ENCODE peak calls at places on chromosomes 1 and 21, in eight cellular contexts. One of them, this sample, is unnamed.

GRCh38 chr1:27970401-27970800 is 10.6 kb downstream of the XKR8 start:
- DNase-seq in neural crest cell: no peak
- DNase-seq in uterus: peak; percentile 43
- DNase-seq in Calu3: no peak
- DNase-seq in choroid plexus epithelial cell: peak; percentile 87
- DNase-seq in fibroblast of lung: peak; percentile 94
- DNase-seq in OCI-LY7: no peak
- DNase-seq in endothelial cell: no peak
- DNase-seq in this sample: no peak

GRCh38 chr1:210669951-210670350 is 341.2 kb downstream of the HHAT start:
- DNase-seq in OCI-LY7: no peak
- DNase-seq in neural crest cell: no peak
- DNase-seq in choroid plexus epithelial cell: no peak
- DNase-seq in fibroblast of lung: no peak
- DNase-seq in Calu3: no peak
- DNase-seq in uterus: no peak
- DNase-seq in endothelial cell: no peak
- DNase-seq in this sample: no peak

GRCh38 chr21:17506936-17507335 is 5.9 kb upstream of the CXADR start:
- DNase-seq in OCI-LY7: no peak
- DNase-seq in uterus: no peak
- DNase-seq in choroid plexus epithelial cell: no peak
- DNase-seq in endothelial cell: no peak
- DNase-seq in fibroblast of lung: no peak
- DNase-seq in Calu3: no peak
- DNase-seq in neural crest cell: no peak
- DNase-seq in this sample: no peak

GRCh38 chr1:199311478-199312242 is 672.8 kb downstream of the PTPRC start:
- DNase-seq in fibroblast of lung: no peak
- DNase-seq in OCI-LY7: no peak
- DNase-seq in Calu3: no peak
- DNase-seq in endothelial cell: no peak
- DNase-seq in uterus: no peak
- DNase-seq in choroid plexus epithelial cell: no peak
- DNase-seq in neural crest cell: no peak
- DNase-seq in this sample: no peak

GRCh38 chr1:79695133-79695532 is 688.6 kb upstream of the ADGRL4 start:
- DNase-seq in choroid plexus epithelial cell: no peak
- DNase-seq in uterus: no peak
- DNase-seq in neural crest cell: no peak
- DNase-seq in OCI-LY7: no peak
- DNase-seq in endothelial cell: no peak
- DNase-seq in fibroblast of lung: no peak
- DNase-seq in Calu3: no peak
- DNase-seq in this sample: no peak

GRCh38 chr1:53838654-53838974 is 518 bp upstream of the NDC1 start:
- DNase-seq in neural crest cell: no peak
- DNase-seq in uterus: no peak
- DNase-seq in endothelial cell: no peak
- DNase-seq in Calu3: no peak
- DNase-seq in OCI-LY7: no peak
- DNase-seq in fibroblast of lung: no peak
- DNase-seq in choroid plexus epithelial cell: no peak
- DNase-seq in this sample: no peak

GRCh38 chr1:8016244-8017241 is 9.6 kb downstream of the ERRFI1 start:
- DNase-seq in Calu3: no peak
- DNase-seq in uterus: no peak
- DNase-seq in OCI-LY7: no peak
- DNase-seq in endothelial cell: no peak
- DNase-seq in neural crest cell: no peak
- DNase-seq in choroid plexus epithelial cell: peak; percentile 48
- DNase-seq in fibroblast of lung: peak; percentile 9
- DNase-seq in this sample: no peak

GRCh38 chr1:5502310-5503194 is 489.7 kb downstream of the NPHP4 start:
- DNase-seq in endothelial cell: no peak
- DNase-seq in fibroblast of lung: peak; percentile 1
- DNase-seq in choroid plexus epithelial cell: no peak
- DNase-seq in neural crest cell: no peak
- DNase-seq in Calu3: no peak
- DNase-seq in OCI-LY7: no peak
- DNase-seq in uterus: no peak
- DNase-seq in this sample: no peak

GRCh38 chr1:61887921-61888564 is 145.8 kb downstream of the PATJ start:
- DNase-seq in fibroblast of lung: peak; percentile 7
- DNase-seq in Calu3: no peak
- DNase-seq in uterus: peak; percentile 20
- DNase-seq in endothelial cell: no peak
- DNase-seq in choroid plexus epithelial cell: peak; percentile 26
- DNase-seq in OCI-LY7: no peak
- DNase-seq in neural crest cell: no peak
- DNase-seq in this sample: no peak

GRCh38 chr1:167491586-167492408 is 26.5 kb downstream of the CD247 start:
- DNase-seq in OCI-LY7: no peak
- DNase-seq in fibroblast of lung: no peak
- DNase-seq in endothelial cell: no peak
- DNase-seq in Calu3: no peak
- DNase-seq in choroid plexus epithelial cell: no peak
- DNase-seq in neural crest cell: no peak
- DNase-seq in uterus: no peak
- DNase-seq in this sample: no peak

GRCh38 chr1:5598824-5599395 is 393.3 kb downstream of the NPHP4 start:
- DNase-seq in uterus: no peak
- DNase-seq in fibroblast of lung: no peak
- DNase-seq in choroid plexus epithelial cell: no peak
- DNase-seq in OCI-LY7: no peak
- DNase-seq in Calu3: no peak
- DNase-seq in neural crest cell: no peak
- DNase-seq in endothelial cell: no peak
- DNase-seq in this sample: no peak

GRCh38 chr1:61502011-61502410 is 222.9 kb downstream of the TM2D1 start:
- DNase-seq in neural crest cell: no peak
- DNase-seq in endothelial cell: no peak
- DNase-seq in Calu3: no peak
- DNase-seq in uterus: no peak
- DNase-seq in choroid plexus epithelial cell: no peak
- DNase-seq in OCI-LY7: no peak
- DNase-seq in fibroblast of lung: no peak
- DNase-seq in this sample: no peak

GRCh38 chr1:49297783-49298182 is 521.1 kb upstream of the BEND5 start:
- DNase-seq in OCI-LY7: no peak
- DNase-seq in neural crest cell: no peak
- DNase-seq in choroid plexus epithelial cell: peak; percentile 0
- DNase-seq in fibroblast of lung: no peak
- DNase-seq in uterus: no peak
- DNase-seq in endothelial cell: no peak
- DNase-seq in Calu3: no peak
- DNase-seq in this sample: no peak

GRCh38 chr1:229436178-229436577 is 2.3 kb upstream of the ACTA1 start:
- DNase-seq in choroid plexus epithelial cell: no peak
- DNase-seq in neural crest cell: no peak
- DNase-seq in fibroblast of lung: no peak
- DNase-seq in endothelial cell: no peak
- DNase-seq in Calu3: no peak
- DNase-seq in OCI-LY7: no peak
- DNase-seq in uterus: no peak
- DNase-seq in this sample: no peak

GRCh38 chr21:26844258-26845065 is 747 bp downstream of the ADAMTS1 start:
- DNase-seq in Calu3: peak; percentile 42
- DNase-seq in uterus: peak; percentile 65
- DNase-seq in OCI-LY7: no peak
- DNase-seq in neural crest cell: peak; percentile 40
- DNase-seq in fibroblast of lung: peak; percentile 56
- DNase-seq in choroid plexus epithelial cell: peak; percentile 65
- DNase-seq in endothelial cell: peak; percentile 59
- DNase-seq in this sample: peak; percentile 51

GRCh38 chr1:11613347-11613746 is 40.9 kb downstream of the FBXO2 start:
- DNase-seq in endothelial cell: no peak
- DNase-seq in neural crest cell: no peak
- DNase-seq in uterus: no peak
- DNase-seq in choroid plexus epithelial cell: no peak
- DNase-seq in Calu3: no peak
- DNase-seq in OCI-LY7: no peak
- DNase-seq in fibroblast of lung: no peak
- DNase-seq in this sample: no peak

GRCh38 chr1:178650950-178651461 is 74.0 kb upstream of the RALGPS2 start:
- DNase-seq in choroid plexus epithelial cell: peak; percentile 27
- DNase-seq in Calu3: no peak
- DNase-seq in endothelial cell: no peak
- DNase-seq in OCI-LY7: no peak
- DNase-seq in uterus: no peak
- DNase-seq in fibroblast of lung: no peak
- DNase-seq in neural crest cell: no peak
- DNase-seq in this sample: no peak

GRCh38 chr1:62294211-62294610 is 25.0 kb downstream of the KANK4 start:
- DNase-seq in uterus: no peak
- DNase-seq in choroid plexus epithelial cell: no peak
- DNase-seq in OCI-LY7: peak; percentile 9
- DNase-seq in endothelial cell: peak; percentile 76
- DNase-seq in neural crest cell: no peak
- DNase-seq in fibroblast of lung: peak; percentile 46
- DNase-seq in Calu3: peak; percentile 48
- DNase-seq in this sample: no peak

GRCh38 chr21:26849428-26850115 is 4.4 kb upstream of the ADAMTS1 start:
- DNase-seq in fibroblast of lung: peak; percentile 52
- DNase-seq in uterus: no peak
- DNase-seq in neural crest cell: no peak
- DNase-seq in OCI-LY7: peak; percentile 61
- DNase-seq in endothelial cell: no peak
- DNase-seq in choroid plexus epithelial cell: peak; percentile 86
- DNase-seq in Calu3: peak; percentile 21
- DNase-seq in this sample: no peak

GRCh38 chr1:174726167-174726879 is 273.4 kb upstream of the CACYBP start:
- DNase-seq in neural crest cell: no peak
- DNase-seq in endothelial cell: no peak
- DNase-seq in choroid plexus epithelial cell: peak; percentile 72
- DNase-seq in Calu3: no peak
- DNase-seq in fibroblast of lung: peak; percentile 21
- DNase-seq in uterus: no peak
- DNase-seq in OCI-LY7: peak; percentile 60
- DNase-seq in this sample: no peak
- TF ChIP-seq CTCF in neural crest cell: peak; percentile 76
- TF ChIP-seq CTCF in endothelial cell: peak; percentile 75
- TF ChIP-seq CTCF in choroid plexus epithelial cell: peak; percentile 61
- TF ChIP-seq CTCF in Calu3: peak; percentile 56
- TF ChIP-seq CTCF in fibroblast of lung: peak; percentile 49
- TF ChIP-seq CTCF in uterus: peak; percentile 22
- TF ChIP-seq CTCF in OCI-LY7: peak; percentile 95
- TF ChIP-seq CTCF in this sample: peak; percentile 70

GRCh38 chr1:226888021-226888420 is 17.6 kb downstream of the PSEN2 start:
- DNase-seq in uterus: no peak
- DNase-seq in fibroblast of lung: no peak
- DNase-seq in neural crest cell: no peak
- DNase-seq in endothelial cell: no peak
- DNase-seq in choroid plexus epithelial cell: no peak
- DNase-seq in OCI-LY7: no peak
- DNase-seq in Calu3: no peak
- DNase-seq in this sample: no peak
- TF ChIP-seq CTCF in uterus: no peak
- TF ChIP-seq CTCF in fibroblast of lung: no peak
- TF ChIP-seq CTCF in neural crest cell: no peak
- TF ChIP-seq CTCF in endothelial cell: no peak
- TF ChIP-seq CTCF in choroid plexus epithelial cell: no peak
- TF ChIP-seq CTCF in OCI-LY7: no peak
- TF ChIP-seq CTCF in Calu3: no peak
- TF ChIP-seq CTCF in this sample: no peak

GRCh38 chr1:40945491-40945973 is 34.0 kb upstream of the CTPS1 start:
- DNase-seq in choroid plexus epithelial cell: peak; percentile 36
- DNase-seq in neural crest cell: no peak
- DNase-seq in uterus: no peak
- DNase-seq in OCI-LY7: no peak
- DNase-seq in Calu3: no peak
- DNase-seq in fibroblast of lung: no peak
- DNase-seq in endothelial cell: no peak
- DNase-seq in this sample: no peak
- TF ChIP-seq CTCF in choroid plexus epithelial cell: no peak
- TF ChIP-seq CTCF in neural crest cell: no peak
- TF ChIP-seq CTCF in uterus: no peak
- TF ChIP-seq CTCF in OCI-LY7: no peak
- TF ChIP-seq CTCF in Calu3: no peak
- TF ChIP-seq CTCF in fibroblast of lung: no peak
- TF ChIP-seq CTCF in endothelial cell: no peak
- TF ChIP-seq CTCF in this sample: no peak

GRCh38 chr1:98051065-98051675 is 130.3 kb upstream of the DPYD start:
- DNase-seq in neural crest cell: peak; percentile 75
- DNase-seq in choroid plexus epithelial cell: peak; percentile 89
- DNase-seq in endothelial cell: peak; percentile 78
- DNase-seq in OCI-LY7: peak; percentile 61
- DNase-seq in Calu3: peak; percentile 76
- DNase-seq in uterus: peak; percentile 46
- DNase-seq in fibroblast of lung: peak; percentile 70
- DNase-seq in this sample: peak; percentile 59

GRCh38 chr1:98046031-98046641 is 125.3 kb upstream of the DPYD start:
- DNase-seq in neural crest cell: no peak
- DNase-seq in OCI-LY7: no peak
- DNase-seq in Calu3: peak; percentile 26
- DNase-seq in choroid plexus epithelial cell: peak; percentile 51
- DNase-seq in fibroblast of lung: peak; percentile 67
- DNase-seq in endothelial cell: peak; percentile 45
- DNase-seq in uterus: no peak
- DNase-seq in this sample: no peak

GRCh38 chr1:98048234-98048633 is 127.4 kb upstream of the DPYD start:
- DNase-seq in neural crest cell: peak; percentile 79
- DNase-seq in OCI-LY7: peak; percentile 1
- DNase-seq in endothelial cell: peak; percentile 89
- DNase-seq in Calu3: peak; percentile 75
- DNase-seq in choroid plexus epithelial cell: peak; percentile 94
- DNase-seq in fibroblast of lung: peak; percentile 94
- DNase-seq in uterus: peak; percentile 59
- DNase-seq in this sample: peak; percentile 88

GRCh38 chr1:98045211-98046030 is 124.6 kb upstream of the DPYD start:
- DNase-seq in Calu3: no peak
- DNase-seq in OCI-LY7: no peak
- DNase-seq in fibroblast of lung: peak; percentile 78
- DNase-seq in uterus: no peak
- DNase-seq in endothelial cell: no peak
- DNase-seq in choroid plexus epithelial cell: peak; percentile 62
- DNase-seq in neural crest cell: no peak
- DNase-seq in this sample: no peak

DNA sequence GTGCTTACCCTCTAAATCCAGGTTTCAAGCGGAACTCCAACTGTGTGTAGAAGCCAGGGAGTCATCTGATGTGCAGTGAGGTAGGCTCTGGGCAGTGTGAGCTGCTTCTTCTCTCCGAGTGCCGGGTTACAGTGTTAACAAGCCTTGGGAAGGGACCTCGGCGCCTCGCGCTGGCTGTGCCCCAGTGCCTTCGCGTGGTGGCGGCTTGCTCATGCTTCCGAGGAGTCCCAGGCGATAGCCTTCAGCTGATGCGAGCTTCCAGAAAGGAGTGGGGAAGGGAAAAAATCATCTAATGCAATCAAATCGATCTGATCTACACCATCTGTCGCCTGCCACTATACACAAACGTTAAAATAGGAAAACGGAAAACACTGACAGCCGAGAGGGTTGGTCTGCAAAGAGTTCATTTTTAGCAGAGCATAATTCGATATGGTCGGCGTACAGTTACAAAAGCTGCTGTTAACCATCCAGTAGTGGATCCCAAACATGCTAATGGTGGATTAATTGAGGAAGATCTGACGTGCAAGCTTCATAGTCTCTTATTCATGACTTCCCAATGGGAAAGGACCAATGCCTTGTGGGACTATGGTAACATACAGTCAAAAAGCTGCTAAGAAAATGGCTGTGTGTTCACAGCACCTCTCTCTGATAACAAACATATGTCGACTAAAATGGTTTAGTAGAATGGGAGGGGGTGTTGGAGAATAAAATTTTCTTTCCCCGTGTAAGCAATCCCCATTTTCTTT is 128.7 kb upstream of the DPYD start:
- DNase-seq in OCI-LY7: no peak
- DNase-seq in choroid plexus epithelial cell: peak; percentile 42
- DNase-seq in Calu3: no peak
- DNase-seq in fibroblast of lung: peak; percentile 56
- DNase-seq in endothelial cell: no peak
- DNase-seq in uterus: no peak
- DNase-seq in neural crest cell: no peak
- DNase-seq in this sample: no peak
- TF ChIP-seq CTCF in OCI-LY7: no peak
- TF ChIP-seq CTCF in choroid plexus epithelial cell: no peak
- TF ChIP-seq CTCF in Calu3: no peak
- TF ChIP-seq CTCF in fibroblast of lung: no peak
- TF ChIP-seq CTCF in endothelial cell: no peak
- TF ChIP-seq CTCF in uterus: no peak
- TF ChIP-seq CTCF in neural crest cell: no peak
- TF ChIP-seq CTCF in this sample: no peak

This sample was measured in progenitor cell of endocrine pancreas.